ENCODE peak calls at places on chromosomes 13 and 19, in four cellular contexts. J is GM12878, F is MM.1S, U is GM23338. B is an unnamed sample.
A peak's percentile ranks its signal among the peaks of the same experiment; 100 is the strongest.

GRCh38 chr19:3375221-3376088 is 9.1 kb downstream of the NFIC start:
- DNase-seq in J (no peak), U (no peak), F (no peak), B (no peak)

GRCh38 chr13:45615501-45616101 is at the start of gene ERICH6B:
- DNase-seq in J (no peak), F (no peak), U (peak; percentile 91), B (no peak)

GRCh38 chr19:12733369-12733896 is 1.1 kb downstream of the TRIR start:
- DNase-seq in J (no peak), U (peak; percentile 54), F (peak; percentile 69), B (no peak)

GRCh38 chr13:106100261-106100919 is 435.1 kb downstream of the EFNB2 start:
- DNase-seq in J (no peak), F (no peak), U (peak; percentile 86), B (no peak)

GRCh38 chr13:44826586-44827350 is 162.5 kb downstream of the NUFIP1 start:
- DNase-seq in J (no peak), F (no peak), U (no peak), B (no peak)

GRCh38 chr19:13087295-13087694 is 15.4 kb downstream of the LYL1 start:
- DNase-seq in U (no peak), F (no peak), J (no peak), B (no peak)

GRCh38 chr19:36151144-36152051 is 849 bp downstream of the COX7A1 start:
- DNase-seq in F (no peak), U (peak; percentile 89), J (no peak), B (no peak)

GRCh38 chr19:48683349-48683748 is 10.5 kb upstream of the NTN5 start:
- DNase-seq in F (peak; percentile 17), U (no peak), J (no peak), B (no peak)

GRCh38 chr19:14347999-14348889 is 33.0 kb upstream of the ADGRE5 start:
- DNase-seq in J (no peak), U (peak; percentile 78), F (peak; percentile 13), B (no peak)

GRCh38 chr13:24180743-24181384 is 20.3 kb downstream of the SPATA13 start:
- DNase-seq in J (no peak), U (no peak), F (no peak), B (no peak)

GRCh38 chr13:99797716-99798115 is 173.9 kb downstream of the ZIC5 start:
- DNase-seq in U (peak; percentile 39), J (no peak), F (no peak), B (no peak)

GRCh38 chr19:38057954-38058690 is 151.1 kb downstream of the SIPA1L3 start:
- DNase-seq in U (no peak), F (no peak), J (no peak), B (no peak)

GRCh38 chr19:12156254-12157058 is at the start of gene ZNF625:
- DNase-seq in U (peak; percentile 99), J (peak; percentile 39), F (peak; percentile 47), B (no peak)

GRCh38 chr19:4597975-4598671 is 38.6 kb upstream of the SEMA6B start:
- DNase-seq in F (peak; percentile 39), U (peak; percentile 87), J (no peak), B (no peak)

GRCh38 chr19:37933965-37934364 is 27.0 kb downstream of the SIPA1L3 start:
- DNase-seq in J (no peak), U (no peak), F (no peak), B (no peak)

GRCh38 chr13:45119469-45119989 is 781 bp upstream of the GTF2F2 start:
- DNase-seq in J (peak; percentile 26), F (peak; percentile 27), U (no peak), B (no peak)

GRCh38 chr19:56272448-56272847 is at the start of gene EDDM13:
- DNase-seq in U (no peak), J (no peak), F (no peak), B (no peak)

GRCh38 chr13:109857325-109857724 is 70.9 kb upstream of the IRS2 start:
- DNase-seq in U (no peak), F (no peak), J (no peak), B (no peak)

GRCh38 chr13:44331912-44332840 is 41.4 kb upstream of the SERP2 start:
- DNase-seq in F (no peak), U (no peak), J (no peak), B (peak; percentile 84)

GRCh38 chr19:17337675-17338439 is 504 bp downstream of the GTPBP3 start:
- DNase-seq in F (peak; percentile 69), U (peak; percentile 70), J (no peak), B (no peak)

GRCh38 chr13:45219938-45220375 is 19.1 kb upstream of the KCTD4 start:
- DNase-seq in F (no peak), J (no peak), U (peak; percentile 33), B (no peak)

GRCh38 chr13:39712626-39713025 is 57.2 kb downstream of the COG6 start:
- DNase-seq in F (no peak), J (no peak), U (no peak), B (no peak)

GRCh38 chr13:84405286-84405685 is 523.0 kb upstream of the SLITRK1 start:
- DNase-seq in U (no peak), F (no peak), J (no peak), B (no peak)

GRCh38 chr19:16571689-16572331 is 405 bp downstream of the SLC35E1 start:
- DNase-seq in J (no peak), F (peak; percentile 55), U (peak; percentile 57), B (no peak)

GRCh38 chr13:37105251-37105714 is at the start of gene CSNK1A1L:
- DNase-seq in F (no peak), J (no peak), U (no peak), B (no peak)

GRCh38 chr13:25401958-25402357 is 30.2 kb downstream of the ATP8A2 start:
- DNase-seq in F (no peak), U (no peak), J (no peak), B (no peak)

GRCh38 chr13:43874512-43875092 is 4.9 kb downstream of the CCDC122 start:
- DNase-seq in J (no peak), F (peak; percentile 14), U (peak; percentile 31), B (no peak)

GRCh38 chr13:48138270-48138669 is 43.4 kb upstream of the MED4 start:
- DNase-seq in J (no peak), U (no peak), F (no peak), B (no peak)

GRCh38 chr19:16268676-16269319 is 55.8 kb upstream of the KLF2 start:
- DNase-seq in J (no peak), F (no peak), U (no peak), B (no peak)

GRCh38 chr19:8494158-8494557 is 8.3 kb downstream of the PRAM1 start:
- DNase-seq in J (no peak), U (peak; percentile 39), F (no peak), B (no peak)

GRCh38 chr19:16649734-16650133 is 10.2 kb downstream of the SMIM7 start:
- DNase-seq in J (no peak), U (no peak), F (no peak), B (peak; percentile 5)

GRCh38 chr19:44207126-44207803 is 5.1 kb upstream of the ZNF227 start:
- DNase-seq in U (peak; percentile 98), J (peak; percentile 66), F (peak; percentile 93), B (peak; percentile 95)

GRCh38 chr13:61095885-61096284 is 319.8 kb downstream of the PCDH20 start:
- DNase-seq in J (no peak), U (no peak), F (no peak), B (no peak)

GRCh38 chr13:113813070-113813748 is 50.7 kb downstream of the GAS6 start:
- DNase-seq in F (no peak), J (no peak), U (no peak), B (no peak)

GRCh38 chr13:75223981-75224742 is 257.8 kb downstream of the TBC1D4 start:
- DNase-seq in J (no peak), F (no peak), U (no peak), B (no peak)

GRCh38 chr13:66128692-66129269 is 1101.4 kb downstream of the PCDH9 start:
- DNase-seq in U (no peak), F (no peak), J (no peak), B (no peak)

GRCh38 chr19:2251577-2252480 is 2.7 kb downstream of the AMH start:
- DNase-seq in J (no peak), F (no peak), U (peak; percentile 39), B (no peak)
- TF ChIP-seq EZH2 in J (no peak), F (no peak), U (no peak), B (peak; percentile 6)

GRCh38 chr13:103762523-103762922 is 696.3 kb upstream of the SLC10A2 start:
- DNase-seq in F (no peak), J (no peak), U (peak; percentile 9), B (no peak)
- TF ChIP-seq EZH2 in F (no peak), J (no peak), U (no peak), B (no peak)

DNA sequence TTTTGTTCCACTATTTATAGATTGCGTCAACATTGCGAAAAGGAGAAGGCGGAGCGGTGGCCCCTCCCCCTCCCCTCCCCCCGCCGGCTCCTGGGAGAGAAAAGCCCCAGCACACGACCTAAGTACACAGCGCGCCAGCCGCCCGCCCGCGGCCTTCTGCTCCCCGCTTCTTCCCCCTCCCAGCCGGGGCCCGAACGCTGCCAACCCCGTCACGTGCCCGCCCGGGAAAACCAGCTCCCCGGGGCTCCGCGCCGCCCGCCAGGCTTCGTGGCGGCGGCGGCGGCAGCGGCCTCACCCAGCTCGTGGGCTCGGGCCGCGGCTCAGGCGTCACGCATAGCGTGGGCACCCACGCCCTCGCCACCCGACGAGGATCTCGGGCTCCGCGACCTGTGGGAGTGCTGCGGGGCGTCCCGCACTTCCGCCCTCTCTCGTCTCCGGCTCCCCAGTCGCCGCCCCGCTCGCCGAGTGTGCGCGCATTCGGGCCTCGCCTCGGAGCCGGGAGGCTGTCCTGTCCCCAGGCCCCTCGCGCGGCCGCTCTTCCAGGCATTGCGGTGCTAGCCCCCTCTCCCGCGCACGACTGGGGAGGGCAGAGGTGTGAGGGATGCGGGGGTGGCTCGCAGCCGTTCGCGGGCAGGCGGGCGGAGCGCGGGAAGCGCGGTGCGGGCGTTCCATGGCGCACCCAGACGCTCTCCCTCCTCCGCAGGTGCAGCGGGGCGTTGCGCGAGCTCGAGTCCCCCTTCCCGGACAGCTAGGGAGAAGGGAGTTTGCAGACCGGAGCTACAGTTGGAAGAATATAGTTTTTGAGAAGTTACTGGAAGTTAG is 110.5 kb downstream of the KCNRG start:
- DNase-seq in U (peak; percentile 91), F (peak; percentile 82), J (no peak), B (peak; percentile 82)
- TF ChIP-seq EZH2 in U (no peak), F (no peak), J (no peak), B (no peak)

GRCh38 chr13:29427937-29428309 is 167.6 kb downstream of the SLC7A1 start:
- DNase-seq in U (no peak), F (no peak), J (no peak), B (no peak)
- TF ChIP-seq EZH2 in U (no peak), F (no peak), J (no peak), B (no peak)

GRCh38 chr19:53961523-53962345 is 1.0 kb upstream of the CACNG8 start:
- DNase-seq in F (no peak), J (no peak), U (peak; percentile 76), B (no peak)
- TF ChIP-seq EZH2 in F (no peak), J (no peak), U (no peak), B (no peak)

DNA sequence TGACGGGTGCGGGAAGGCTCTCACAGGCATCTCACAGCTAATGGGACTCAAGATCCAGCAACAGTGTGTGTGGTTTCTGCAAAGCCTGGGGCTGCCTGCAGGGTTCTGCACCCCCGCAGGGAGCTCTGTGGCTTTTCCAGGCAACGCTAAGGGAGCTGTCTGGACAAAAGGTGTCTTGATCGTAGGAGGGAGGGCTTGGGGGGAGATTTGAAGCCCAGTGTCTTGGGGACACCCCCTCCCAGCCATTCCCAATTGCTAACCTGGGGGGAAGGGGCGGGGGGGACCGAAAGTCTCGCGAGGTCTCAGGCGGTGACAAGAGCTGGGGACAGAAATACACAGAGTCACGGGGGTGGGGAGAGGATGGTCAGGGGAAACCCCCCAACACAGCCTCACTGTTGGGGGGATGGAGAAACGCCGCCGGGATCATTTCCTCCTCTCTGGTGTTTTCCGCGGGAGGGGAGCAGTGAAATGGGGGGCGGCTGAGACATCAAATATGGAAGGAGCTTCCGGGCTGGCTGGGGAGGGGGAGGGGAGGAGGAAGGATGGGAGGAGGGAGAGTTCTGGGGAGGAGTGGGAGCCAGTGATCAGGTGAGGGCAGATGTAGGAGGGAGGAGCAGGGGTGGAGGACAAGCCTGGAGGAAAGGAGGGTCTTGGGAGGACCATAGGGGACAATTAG is 13.3 kb downstream of the KCNC3 start:
- DNase-seq in J (no peak), F (no peak), U (peak; percentile 86), B (peak; percentile 16)
- TF ChIP-seq EZH2 in J (no peak), F (no peak), U (no peak), B (no peak)